ENCODE peak calls at places on chromosomes 12 and 14, in nine cellular contexts. One of them, this sample, is unnamed.

GRCh38 chr14:22159968-22160367 is 429.1 kb downstream of the DAD1 start:
- DNase-seq in activated CD8-positive, alpha-beta memory T cell treated with anti-CD3 and anti-CD28 coated beads for 24 hours: no peak
- DNase-seq in germinal center: no peak
- DNase-seq in ureter: no peak
- DNase-seq in RWPE1: no peak
- DNase-seq in hippocampal formation: no peak
- DNase-seq in CD4-positive, alpha-beta T cell: no peak
- DNase-seq in trophoblast cell: no peak
- DNase-seq in erythroblast: no peak
- DNase-seq in this sample: no peak

GRCh38 chr14:89753828-89754439 is 200.6 kb downstream of the EFCAB11 start:
- DNase-seq in activated CD8-positive, alpha-beta memory T cell treated with anti-CD3 and anti-CD28 coated beads for 24 hours: no peak
- DNase-seq in germinal center: no peak
- DNase-seq in ureter: no peak
- DNase-seq in RWPE1: no peak
- DNase-seq in hippocampal formation: no peak
- DNase-seq in CD4-positive, alpha-beta T cell: no peak
- DNase-seq in trophoblast cell: no peak
- DNase-seq in erythroblast: no peak
- DNase-seq in this sample: no peak

GRCh38 chr14:28867571-28867970 is 101.0 kb downstream of the FOXG1 start:
- DNase-seq in activated CD8-positive, alpha-beta memory T cell treated with anti-CD3 and anti-CD28 coated beads for 24 hours: no peak
- DNase-seq in germinal center: no peak
- DNase-seq in ureter: no peak
- DNase-seq in RWPE1: no peak
- DNase-seq in hippocampal formation: no peak
- DNase-seq in CD4-positive, alpha-beta T cell: no peak
- DNase-seq in trophoblast cell: no peak
- DNase-seq in erythroblast: no peak
- DNase-seq in this sample: peak

GRCh38 chr12:6925543-6926279 is 2.0 kb upstream of the ATN1 start:
- DNase-seq in activated CD8-positive, alpha-beta memory T cell treated with anti-CD3 and anti-CD28 coated beads for 24 hours: no peak
- DNase-seq in germinal center: no peak
- DNase-seq in ureter: peak
- DNase-seq in RWPE1: peak
- DNase-seq in hippocampal formation: peak
- DNase-seq in CD4-positive, alpha-beta T cell: no peak
- DNase-seq in trophoblast cell: peak
- DNase-seq in erythroblast: no peak
- DNase-seq in this sample: peak

GRCh38 chr12:6148061-6148460 is 23.6 kb upstream of the VWF start:
- DNase-seq in activated CD8-positive, alpha-beta memory T cell treated with anti-CD3 and anti-CD28 coated beads for 24 hours: no peak
- DNase-seq in germinal center: no peak
- DNase-seq in ureter: no peak
- DNase-seq in RWPE1: no peak
- DNase-seq in hippocampal formation: no peak
- DNase-seq in CD4-positive, alpha-beta T cell: no peak
- DNase-seq in trophoblast cell: no peak
- DNase-seq in erythroblast: no peak
- DNase-seq in this sample: no peak

GRCh38 chr12:24838531-24838950 is 110.4 kb downstream of the BCAT1 start:
- DNase-seq in activated CD8-positive, alpha-beta memory T cell treated with anti-CD3 and anti-CD28 coated beads for 24 hours: no peak
- DNase-seq in germinal center: no peak
- DNase-seq in ureter: no peak
- DNase-seq in RWPE1: no peak
- DNase-seq in hippocampal formation: no peak
- DNase-seq in CD4-positive, alpha-beta T cell: no peak
- DNase-seq in trophoblast cell: peak
- DNase-seq in erythroblast: no peak
- DNase-seq in this sample: peak

GRCh38 chr12:77837876-77838291 is 7.2 kb downstream of the NAV3 start:
- DNase-seq in activated CD8-positive, alpha-beta memory T cell treated with anti-CD3 and anti-CD28 coated beads for 24 hours: no peak
- DNase-seq in germinal center: no peak
- DNase-seq in ureter: no peak
- DNase-seq in RWPE1: no peak
- DNase-seq in hippocampal formation: no peak
- DNase-seq in CD4-positive, alpha-beta T cell: no peak
- DNase-seq in trophoblast cell: no peak
- DNase-seq in erythroblast: no peak
- DNase-seq in this sample: peak

GRCh38 chr12:29148065-29148957 is 767 bp upstream of the FAR2 start:
- DNase-seq in activated CD8-positive, alpha-beta memory T cell treated with anti-CD3 and anti-CD28 coated beads for 24 hours: peak
- DNase-seq in germinal center: no peak
- DNase-seq in ureter: no peak
- DNase-seq in RWPE1: no peak
- DNase-seq in hippocampal formation: no peak
- DNase-seq in CD4-positive, alpha-beta T cell: no peak
- DNase-seq in trophoblast cell: peak
- DNase-seq in erythroblast: peak
- DNase-seq in this sample: peak

GRCh38 chr12:79688376-79689040 is 2.3 kb downstream of the PAWR start:
- DNase-seq in activated CD8-positive, alpha-beta memory T cell treated with anti-CD3 and anti-CD28 coated beads for 24 hours: no peak
- DNase-seq in germinal center: peak
- DNase-seq in ureter: no peak
- DNase-seq in RWPE1: no peak
- DNase-seq in hippocampal formation: no peak
- DNase-seq in CD4-positive, alpha-beta T cell: no peak
- DNase-seq in trophoblast cell: no peak
- DNase-seq in erythroblast: no peak
- DNase-seq in this sample: peak

GRCh38 chr14:52025310-52025709 is 36.0 kb downstream of the RTRAF start:
- DNase-seq in activated CD8-positive, alpha-beta memory T cell treated with anti-CD3 and anti-CD28 coated beads for 24 hours: no peak
- DNase-seq in germinal center: no peak
- DNase-seq in ureter: no peak
- DNase-seq in RWPE1: peak
- DNase-seq in hippocampal formation: no peak
- DNase-seq in CD4-positive, alpha-beta T cell: no peak
- DNase-seq in trophoblast cell: no peak
- DNase-seq in erythroblast: no peak
- DNase-seq in this sample: peak

GRCh38 chr12:53625373-53625945 is 723 bp downstream of the ATF7 start:
- DNase-seq in activated CD8-positive, alpha-beta memory T cell treated with anti-CD3 and anti-CD28 coated beads for 24 hours: no peak
- DNase-seq in germinal center: no peak
- DNase-seq in ureter: no peak
- DNase-seq in RWPE1: no peak
- DNase-seq in hippocampal formation: no peak
- DNase-seq in CD4-positive, alpha-beta T cell: no peak
- DNase-seq in trophoblast cell: no peak
- DNase-seq in erythroblast: no peak
- DNase-seq in this sample: no peak

GRCh38 chr12:75939016-75939642 is 92.4 kb downstream of the PHLDA1 start:
- DNase-seq in activated CD8-positive, alpha-beta memory T cell treated with anti-CD3 and anti-CD28 coated beads for 24 hours: no peak
- DNase-seq in germinal center: no peak
- DNase-seq in ureter: no peak
- DNase-seq in RWPE1: no peak
- DNase-seq in hippocampal formation: no peak
- DNase-seq in CD4-positive, alpha-beta T cell: no peak
- DNase-seq in trophoblast cell: no peak
- DNase-seq in erythroblast: no peak
- DNase-seq in this sample: no peak

GRCh38 chr12:78062781-78063180 is 232.1 kb downstream of the NAV3 start:
- DNase-seq in activated CD8-positive, alpha-beta memory T cell treated with anti-CD3 and anti-CD28 coated beads for 24 hours: no peak
- DNase-seq in germinal center: no peak
- DNase-seq in ureter: no peak
- DNase-seq in RWPE1: no peak
- DNase-seq in hippocampal formation: no peak
- DNase-seq in CD4-positive, alpha-beta T cell: no peak
- DNase-seq in trophoblast cell: no peak
- DNase-seq in erythroblast: no peak
- DNase-seq in this sample: peak

GRCh38 chr14:89276424-89276975 is 140.5 kb downstream of the FOXN3 start:
- DNase-seq in activated CD8-positive, alpha-beta memory T cell treated with anti-CD3 and anti-CD28 coated beads for 24 hours: peak
- DNase-seq in germinal center: no peak
- DNase-seq in ureter: no peak
- DNase-seq in RWPE1: no peak
- DNase-seq in hippocampal formation: no peak
- DNase-seq in CD4-positive, alpha-beta T cell: peak
- DNase-seq in trophoblast cell: peak
- DNase-seq in erythroblast: no peak
- DNase-seq in this sample: no peak

GRCh38 chr14:23360496-23360895 is 4.5 kb downstream of the EFS start:
- DNase-seq in activated CD8-positive, alpha-beta memory T cell treated with anti-CD3 and anti-CD28 coated beads for 24 hours: no peak
- DNase-seq in germinal center: no peak
- DNase-seq in ureter: no peak
- DNase-seq in RWPE1: no peak
- DNase-seq in hippocampal formation: peak
- DNase-seq in CD4-positive, alpha-beta T cell: no peak
- DNase-seq in trophoblast cell: no peak
- DNase-seq in erythroblast: peak
- DNase-seq in this sample: no peak

GRCh38 chr12:117790198-117790597 is 178.6 kb downstream of the KSR2 start:
- DNase-seq in activated CD8-positive, alpha-beta memory T cell treated with anti-CD3 and anti-CD28 coated beads for 24 hours: no peak
- DNase-seq in germinal center: no peak
- DNase-seq in ureter: no peak
- DNase-seq in RWPE1: no peak
- DNase-seq in hippocampal formation: no peak
- DNase-seq in CD4-positive, alpha-beta T cell: no peak
- DNase-seq in trophoblast cell: no peak
- DNase-seq in erythroblast: no peak
- DNase-seq in this sample: no peak

GRCh38 chr12:77979597-77980250 is 149.0 kb downstream of the NAV3 start:
- DNase-seq in activated CD8-positive, alpha-beta memory T cell treated with anti-CD3 and anti-CD28 coated beads for 24 hours: no peak
- DNase-seq in germinal center: no peak
- DNase-seq in ureter: no peak
- DNase-seq in RWPE1: no peak
- DNase-seq in hippocampal formation: no peak
- DNase-seq in CD4-positive, alpha-beta T cell: no peak
- DNase-seq in trophoblast cell: no peak
- DNase-seq in erythroblast: no peak
- DNase-seq in this sample: no peak

GRCh38 chr12:67980391-67980790 is 8.9 kb upstream of the IFNG-AS1 start:
- DNase-seq in activated CD8-positive, alpha-beta memory T cell treated with anti-CD3 and anti-CD28 coated beads for 24 hours: no peak
- DNase-seq in germinal center: no peak
- DNase-seq in ureter: no peak
- DNase-seq in RWPE1: no peak
- DNase-seq in hippocampal formation: no peak
- DNase-seq in CD4-positive, alpha-beta T cell: no peak
- DNase-seq in trophoblast cell: peak
- DNase-seq in erythroblast: no peak
- DNase-seq in this sample: no peak

GRCh38 chr12:13603951-13604350 is 377.5 kb downstream of the GRIN2B start:
- DNase-seq in activated CD8-positive, alpha-beta memory T cell treated with anti-CD3 and anti-CD28 coated beads for 24 hours: no peak
- DNase-seq in germinal center: no peak
- DNase-seq in ureter: no peak
- DNase-seq in RWPE1: no peak
- DNase-seq in hippocampal formation: no peak
- DNase-seq in CD4-positive, alpha-beta T cell: no peak
- DNase-seq in trophoblast cell: no peak
- DNase-seq in erythroblast: no peak
- DNase-seq in this sample: no peak

GRCh38 chr14:21108791-21109190 is 7.9 kb downstream of the TMEM253 start:
- DNase-seq in activated CD8-positive, alpha-beta memory T cell treated with anti-CD3 and anti-CD28 coated beads for 24 hours: no peak
- DNase-seq in germinal center: no peak
- DNase-seq in ureter: no peak
- DNase-seq in RWPE1: no peak
- DNase-seq in hippocampal formation: no peak
- DNase-seq in CD4-positive, alpha-beta T cell: no peak
- DNase-seq in trophoblast cell: no peak
- DNase-seq in erythroblast: no peak
- DNase-seq in this sample: no peak

GRCh38 chr14:79730911-79731310 is 480.4 kb downstream of the DIO2 start:
- DNase-seq in activated CD8-positive, alpha-beta memory T cell treated with anti-CD3 and anti-CD28 coated beads for 24 hours: no peak
- DNase-seq in germinal center: no peak
- DNase-seq in ureter: no peak
- DNase-seq in RWPE1: no peak
- DNase-seq in hippocampal formation: no peak
- DNase-seq in CD4-positive, alpha-beta T cell: no peak
- DNase-seq in trophoblast cell: no peak
- DNase-seq in erythroblast: no peak
- DNase-seq in this sample: no peak

GRCh38 chr14:73026243-73026844 is 562 bp downstream of the ZFYVE1 start:
- DNase-seq in activated CD8-positive, alpha-beta memory T cell treated with anti-CD3 and anti-CD28 coated beads for 24 hours: no peak
- DNase-seq in germinal center: no peak
- DNase-seq in ureter: peak
- DNase-seq in RWPE1: peak
- DNase-seq in hippocampal formation: no peak
- DNase-seq in CD4-positive, alpha-beta T cell: no peak
- DNase-seq in trophoblast cell: no peak
- DNase-seq in erythroblast: peak
- DNase-seq in this sample: no peak

GRCh38 chr12:76220980-76221379 is 127.2 kb downstream of the BBS10 start:
- DNase-seq in activated CD8-positive, alpha-beta memory T cell treated with anti-CD3 and anti-CD28 coated beads for 24 hours: no peak
- DNase-seq in germinal center: no peak
- DNase-seq in ureter: no peak
- DNase-seq in RWPE1: no peak
- DNase-seq in hippocampal formation: no peak
- DNase-seq in CD4-positive, alpha-beta T cell: no peak
- DNase-seq in trophoblast cell: no peak
- DNase-seq in erythroblast: no peak
- DNase-seq in this sample: no peak

GRCh38 chr12:110230655-110231054 is 50.4 kb upstream of the ATP2A2 start:
- DNase-seq in activated CD8-positive, alpha-beta memory T cell treated with anti-CD3 and anti-CD28 coated beads for 24 hours: no peak
- DNase-seq in germinal center: no peak
- DNase-seq in ureter: no peak
- DNase-seq in RWPE1: no peak
- DNase-seq in hippocampal formation: no peak
- DNase-seq in CD4-positive, alpha-beta T cell: no peak
- DNase-seq in trophoblast cell: no peak
- DNase-seq in erythroblast: no peak
- DNase-seq in this sample: no peak

GRCh38 chr12:54002278-54002914 is 2.4 kb downstream of the HOXC9 start:
- DNase-seq in activated CD8-positive, alpha-beta memory T cell treated with anti-CD3 and anti-CD28 coated beads for 24 hours: no peak
- DNase-seq in germinal center: no peak
- DNase-seq in ureter: no peak
- DNase-seq in RWPE1: no peak
- DNase-seq in hippocampal formation: no peak
- DNase-seq in CD4-positive, alpha-beta T cell: no peak
- DNase-seq in trophoblast cell: no peak
- DNase-seq in erythroblast: no peak
- DNase-seq in this sample: no peak